ENCODE peak calls at places on chromosome 4, in ten cellular contexts. P is CD8-positive, alpha-beta memory T cell; I is Karpas-422; O is HEK293T; L is fibroblast of pulmonary artery; R is COR-L47; E is activated T-helper 1 cell treated with anti-CD3 and anti-CD28 coated beads, Interleukin-2, amount 50 U/mL, for 16 hours; F is esophagus squamous epithelium; Y is activated B cell treated with CpG ODN at 0.5 μM for 24 hours; U is GM23338. D is an unnamed sample.
A peak's percentile ranks its signal among the peaks of the same experiment; 100 is the strongest.

GRCh38 chr4:159549092-159549491 is 446.2 kb downstream of the RAPGEF2 start:
- DNase-seq in P (no peak), I (no peak), O (no peak), L (no peak), R (no peak), E (no peak), F (no peak), Y (no peak), U (no peak), D (no peak)

GRCh38 chr4:61572160-61572559 is 372.0 kb downstream of the ADGRL3 start:
- DNase-seq in P (no peak), I (no peak), O (no peak), L (peak; percentile 58), R (no peak), E (no peak), F (no peak), Y (no peak), U (no peak), D (no peak)

GRCh38 chr4:127479031-127479622 is 153.6 kb upstream of the INTU start:
- DNase-seq in P (no peak), I (peak; percentile 71), O (peak; percentile 10), L (peak; percentile 54), R (peak; percentile 49), E (no peak), F (no peak), Y (no peak), U (peak; percentile 76), D (no peak)

GRCh38 chr4:73726000-73726399 is 14.4 kb upstream of the CXCL8 start:
- DNase-seq in P (no peak), I (no peak), O (no peak), L (peak; percentile 96), R (no peak), E (no peak), F (no peak), Y (no peak), U (no peak), D (peak; percentile 40)

GRCh38 chr4:140188975-140189374 is 35.0 kb upstream of the MAML3 start:
- DNase-seq in P (no peak), I (no peak), O (no peak), L (peak; percentile 98), R (no peak), E (no peak), F (no peak), Y (no peak), U (no peak), D (no peak)

GRCh38 chr4:19614171-19614570 is 637.5 kb upstream of the SLIT2 start:
- DNase-seq in P (no peak), I (no peak), O (no peak), L (peak; percentile 26), R (no peak), E (no peak), F (no peak), Y (no peak), U (no peak), D (no peak)

GRCh38 chr4:180798016-180798574 is 1445.1 kb upstream of the TENM3 start:
- DNase-seq in P (no peak), I (no peak), O (no peak), L (no peak), R (no peak), E (no peak), F (no peak), Y (no peak), U (no peak), D (no peak)

GRCh38 chr4:148786699-148787098 is 344.5 kb upstream of the NR3C2 start:
- DNase-seq in P (no peak), I (no peak), O (no peak), L (no peak), R (no peak), E (no peak), F (no peak), Y (no peak), U (no peak), D (no peak)

GRCh38 chr4:121822796-121823504 is 733 bp downstream of the CCNA2 start:
- DNase-seq in P (peak; percentile 4), I (peak; percentile 87), O (peak; percentile 54), L (peak; percentile 29), R (peak; percentile 68), E (no peak), F (no peak), Y (no peak), U (peak; percentile 40), D (peak; percentile 9)

GRCh38 chr4:112343330-112343729 is 46.2 kb downstream of the ALPK1 start:
- DNase-seq in P (no peak), I (no peak), O (no peak), L (no peak), R (peak; percentile 31), E (no peak), F (no peak), Y (no peak), U (peak; percentile 13), D (no peak)

GRCh38 chr4:87123241-87123640 is 97.2 kb downstream of the KLHL8 start:
- DNase-seq in P (no peak), I (no peak), O (no peak), L (no peak), R (no peak), E (no peak), F (no peak), Y (no peak), U (no peak), D (no peak)

GRCh38 chr4:8705161-8706145 is 112.9 kb downstream of the CPZ start:
- DNase-seq in P (no peak), I (no peak), O (no peak), L (no peak), R (no peak), E (no peak), F (no peak), Y (no peak), U (no peak), D (no peak)

GRCh38 chr4:38131371-38132139 is 171.4 kb downstream of the PTTG2 start:
- DNase-seq in P (peak; percentile 53), I (no peak), O (no peak), L (peak; percentile 52), R (no peak), E (peak; percentile 68), F (no peak), Y (no peak), U (peak; percentile 80), D (no peak)

GRCh38 chr4:159317203-159317602 is 214.3 kb downstream of the RAPGEF2 start:
- DNase-seq in P (no peak), I (no peak), O (no peak), L (no peak), R (no peak), E (no peak), F (no peak), Y (no peak), U (no peak), D (no peak)

GRCh38 chr4:66506985-66507384 is 836.7 kb upstream of the EPHA5 start:
- DNase-seq in P (no peak), I (no peak), O (no peak), L (no peak), R (no peak), E (no peak), F (no peak), Y (no peak), U (no peak), D (no peak)

GRCh38 chr4:185840201-185840600 is 28.2 kb upstream of the SORBS2 start:
- DNase-seq in P (no peak), I (no peak), O (no peak), L (no peak), R (no peak), E (no peak), F (no peak), Y (no peak), U (no peak), D (no peak)